ENCODE peak calls at places on chromosome 3, in six cellular contexts. K is IMR-90, M is neuronal stem cell, E is H1, A is H9, T is mesenchymal stem cell. U is an unnamed sample.

GRCh38 chr3:45477026-45477725 is 88.8 kb downstream of the LARS2 start:
- DNase-seq in M (no peak), A (no peak), T (no peak), E (no peak), K (peak), U (no peak)

GRCh38 chr3:197854596-197855343 is 63.7 kb downstream of the LRCH3 start:
- DNase-seq in K (peak), A (peak), E (peak), T (peak), M (no peak), U (peak)

GRCh38 chr3:16174389-16174788 is at the start of gene GALNT15:
- DNase-seq in M (no peak), K (peak), T (peak), E (no peak), A (peak), U (no peak)

GRCh38 chr3:40745381-40746106 is 220.8 kb downstream of the ZNF621 start:
- DNase-seq in K (no peak), A (no peak), M (no peak), T (no peak), E (no peak), U (no peak)

GRCh38 chr3:44058022-44058867 is 183.4 kb upstream of the TOPAZ1 start:
- DNase-seq in E (no peak), K (peak), T (peak), A (no peak), M (no peak), U (peak)

GRCh38 chr3:2623463-2623862 is 486.7 kb downstream of the IL5RA start:
- DNase-seq in T (peak), E (no peak), K (peak), M (no peak), A (no peak), U (no peak)

GRCh38 chr3:159645874-159646273 is 342.8 kb upstream of the IL12A start:
- DNase-seq in E (no peak), A (no peak), K (peak), M (no peak), T (no peak), U (no peak)

GRCh38 chr3:45387171-45387570 is 1.2 kb upstream of the LARS2 start:
- DNase-seq in M (no peak), A (no peak), K (peak), E (no peak), T (no peak), U (peak)

GRCh38 chr3:120846073-120846472 is 61.9 kb upstream of the STXBP5L start:
- DNase-seq in E (no peak), K (no peak), A (peak), T (no peak), M (peak), U (no peak)

DNA sequence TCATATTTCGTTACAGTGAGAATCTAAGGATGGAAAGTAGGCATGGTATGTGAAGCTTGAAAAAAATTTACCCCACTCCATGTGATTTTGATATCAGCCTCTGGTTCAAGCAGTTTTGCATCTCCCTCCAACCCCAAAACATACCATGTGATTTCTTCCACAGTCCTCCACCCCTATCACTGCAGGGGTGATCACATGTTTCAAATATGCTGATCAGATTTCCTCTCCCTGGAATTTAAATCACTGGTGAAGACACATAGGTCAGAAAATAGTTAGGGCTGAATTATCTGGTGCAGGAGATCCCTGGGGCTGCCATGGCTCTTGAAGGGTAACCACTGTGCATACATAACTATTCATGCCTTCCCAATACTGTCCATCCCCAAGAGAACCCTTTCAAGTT is 119.7 kb upstream of the THRB start:
- DNase-seq in T (no peak), M (no peak), A (no peak), E (no peak), K (no peak), U (peak)
- H3K23ac ChIP-seq in T (no peak), M (no peak), A (no peak), E (no peak), K (no peak), U (no peak)

GRCh38 chr3:64539451-64540196 is 148.2 kb downstream of the ADAMTS9 start:
- DNase-seq in E (no peak), M (no peak), A (no peak), T (no peak), K (peak), U (no peak)

GRCh38 chr3:64530434-64531049 is 157.3 kb downstream of the ADAMTS9 start:
- DNase-seq in M (peak), E (peak), T (peak), K (peak), A (peak), U (peak)

DNA sequence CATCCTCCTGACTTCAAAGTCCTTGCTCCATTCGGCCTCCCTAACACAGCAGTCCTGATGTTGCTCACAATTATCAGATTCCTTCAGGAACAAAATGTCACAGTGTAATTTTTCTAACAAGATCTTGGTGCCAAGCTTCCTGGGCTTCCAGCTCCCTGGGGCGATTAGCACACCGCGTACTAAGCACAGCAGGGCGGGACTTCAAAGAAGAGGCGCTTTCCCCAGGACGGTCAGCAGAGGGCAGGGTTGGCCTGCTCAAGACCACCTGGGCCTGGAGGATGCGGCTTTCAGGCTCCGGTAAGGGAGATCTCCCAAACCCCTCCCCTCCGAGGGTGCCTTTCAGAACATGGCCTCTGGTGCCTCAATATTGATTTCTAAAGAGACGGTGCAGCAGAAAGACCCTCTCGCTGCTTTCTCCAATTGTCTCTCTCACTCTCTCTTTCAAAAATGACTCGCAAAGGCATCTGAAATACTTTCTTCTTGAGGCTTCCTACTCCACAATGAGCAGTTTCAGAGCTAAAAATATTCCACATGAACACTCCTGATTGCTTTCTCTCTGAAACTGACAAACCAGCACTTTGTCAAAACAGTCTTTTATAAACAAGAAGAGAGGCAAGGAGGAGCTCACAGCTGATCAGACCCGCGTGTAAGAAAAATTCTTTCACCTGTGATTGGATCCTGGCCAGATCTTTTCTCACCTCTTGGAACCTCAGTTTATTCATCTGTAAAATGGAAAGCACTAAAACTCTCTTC is 154.1 kb downstream of the ADAMTS9 start:
- DNase-seq in M (peak), E (peak), A (peak), K (peak), T (peak), U (peak)
- H2AFZ ChIP-seq in M (peak), E (peak), A (no peak), K (peak), T (no peak), U (no peak)

GRCh38 chr3:10927551-10927950 is 65.0 kb upstream of the SLC6A1 start:
- DNase-seq in A (peak), T (no peak), E (no peak), M (no peak), K (no peak), U (no peak)

GRCh38 chr3:10926831-10927521 is 65.6 kb upstream of the SLC6A1 start:
- DNase-seq in M (no peak), T (no peak), E (no peak), K (no peak), A (peak), U (no peak)

GRCh38 chr3:10928396-10928960 is 64.1 kb upstream of the SLC6A1 start:
- DNase-seq in E (no peak), A (no peak), T (no peak), M (no peak), K (no peak), U (no peak)

GRCh38 chr3:10925436-10926260 is 66.9 kb upstream of the SLC6A1 start:
- DNase-seq in E (no peak), T (no peak), A (peak), K (no peak), M (no peak), U (no peak)

DNA sequence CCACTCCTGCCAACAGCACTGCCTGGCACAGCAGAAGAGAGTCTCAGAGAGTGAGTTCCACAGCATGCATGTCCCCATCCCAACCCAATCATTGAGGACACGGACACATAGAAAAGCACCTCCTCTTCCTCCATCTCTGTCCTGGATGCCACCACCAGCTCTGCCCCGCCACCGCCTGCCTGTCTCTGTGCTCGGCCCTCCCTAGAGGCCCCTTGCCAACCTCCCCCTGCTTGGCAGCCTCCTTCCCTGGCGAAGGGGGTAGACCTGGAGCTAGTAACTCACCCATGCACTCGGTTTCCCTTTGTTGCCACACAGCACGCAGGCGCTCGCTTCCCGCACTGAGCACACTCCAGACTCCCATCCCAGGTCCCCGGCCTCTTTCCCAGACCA is 66.1 kb upstream of the SLC6A1 start:
- DNase-seq in T (no peak), M (no peak), A (no peak), E (no peak), K (no peak), U (no peak)
- H3K23ac ChIP-seq in T (no peak), M (no peak), A (no peak), E (no peak), K (no peak), U (no peak)

GRCh38 chr3:57283366-57283765 is 9.1 kb downstream of the ASB14 start:
- DNase-seq in K (peak), E (no peak), T (no peak), A (no peak), M (no peak), U (no peak)
- H2AFZ ChIP-seq in K (peak), E (peak), T (no peak), A (no peak), M (no peak), U (no peak)

GRCh38 chr3:65559643-65560042 is 479.1 kb downstream of the MAGI1 start:
- DNase-seq in K (no peak), A (no peak), T (no peak), M (no peak), E (no peak), U (no peak)

GRCh38 chr3:65562444-65562843 is 476.3 kb downstream of the MAGI1 start:
- DNase-seq in K (no peak), A (no peak), E (no peak), M (no peak), T (no peak), U (no peak)

GRCh38 chr3:65560133-65560532 is 478.6 kb downstream of the MAGI1 start:
- DNase-seq in A (no peak), E (no peak), K (no peak), M (no peak), T (no peak), U (no peak)

GRCh38 chr3:65561617-65562016 is 477.1 kb downstream of the MAGI1 start:
- DNase-seq in T (no peak), A (no peak), M (no peak), E (no peak), K (no peak), U (no peak)

GRCh38 chr3:65560901-65561300 is 477.8 kb downstream of the MAGI1 start:
- DNase-seq in K (no peak), E (no peak), M (no peak), T (no peak), A (no peak), U (no peak)
- H3K23ac ChIP-seq in K (no peak), E (no peak), M (no peak), T (no peak), A (no peak), U (no peak)

GRCh38 chr3:128488636-128488994 is 4.4 kb downstream of the GATA2 start:
- DNase-seq in A (no peak), T (no peak), K (no peak), M (no peak), E (no peak), U (no peak)

GRCh38 chr3:128487538-128487812 is 5.5 kb downstream of the GATA2 start:
- DNase-seq in T (no peak), E (no peak), A (no peak), M (no peak), K (no peak), U (no peak)

GRCh38 chr3:128488995-128489859 is 3.8 kb downstream of the GATA2 start:
- DNase-seq in T (peak), K (no peak), A (peak), E (no peak), M (no peak), U (peak)

GRCh38 chr3:128486692-128487537 is 6.1 kb downstream of the GATA2 start:
- DNase-seq in M (no peak), T (peak), K (peak), E (no peak), A (peak), U (no peak)

DNA sequence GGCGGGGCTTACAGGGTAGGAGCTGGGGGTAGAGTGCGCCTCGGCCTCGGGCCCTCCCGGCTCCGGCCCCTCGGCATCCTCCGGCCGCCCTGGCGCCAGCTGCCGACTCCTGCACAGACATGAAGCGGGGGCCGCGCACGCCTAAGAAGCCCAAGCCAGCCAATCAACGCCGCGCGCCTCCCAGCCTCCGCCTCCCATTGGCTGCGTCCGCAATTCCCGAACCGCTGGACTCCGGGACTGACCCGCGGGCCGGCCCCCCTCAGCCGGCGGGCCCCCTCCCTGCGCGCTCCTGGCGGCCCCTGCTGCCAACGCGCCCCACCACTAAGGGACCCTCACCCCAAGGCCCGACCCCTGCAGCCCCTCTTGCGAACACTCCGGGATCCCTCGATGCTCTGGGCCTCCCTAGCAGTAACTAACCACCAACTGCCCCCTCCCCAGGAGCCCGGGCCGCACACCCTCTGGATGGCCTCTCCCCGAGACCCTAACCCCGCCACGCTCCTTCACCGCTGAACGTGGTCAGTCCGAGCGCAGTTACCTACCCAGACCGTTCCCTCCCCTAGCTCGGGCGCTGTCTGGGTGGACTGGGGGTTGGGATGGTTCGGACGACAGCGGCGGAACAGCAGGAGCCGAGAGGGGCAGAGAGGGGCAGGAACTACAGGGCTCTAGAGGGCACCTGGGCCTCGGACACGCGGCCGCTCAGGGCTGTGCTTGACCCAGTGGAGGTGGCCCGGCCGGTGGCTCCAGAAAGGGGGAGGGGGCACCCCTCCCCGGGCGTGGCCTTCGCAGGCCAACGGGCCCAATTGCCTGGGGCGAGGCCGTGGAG is 5.0 kb downstream of the GATA2 start:
- DNase-seq in E (peak), A (peak), M (no peak), T (peak), K (peak), U (peak)
- H2AFZ ChIP-seq in E (no peak), A (no peak), M (peak), T (no peak), K (peak), U (peak)

GRCh38 chr3:112086018-112086854 is at the start of gene C3orf52:
- DNase-seq in T (peak), A (peak), E (peak), K (peak), M (peak), U (peak)
- H3K23ac ChIP-seq in T (no peak), A (no peak), E (no peak), K (peak), M (peak), U (no peak)

GRCh38 chr3:131883086-131883485 is 151.7 kb downstream of the CPNE4 start:
- DNase-seq in K (no peak), T (no peak), A (no peak), E (no peak), M (no peak), U (no peak)
- H2AFZ ChIP-seq in K (no peak), T (no peak), A (no peak), E (no peak), M (no peak), U (no peak)

DNA sequence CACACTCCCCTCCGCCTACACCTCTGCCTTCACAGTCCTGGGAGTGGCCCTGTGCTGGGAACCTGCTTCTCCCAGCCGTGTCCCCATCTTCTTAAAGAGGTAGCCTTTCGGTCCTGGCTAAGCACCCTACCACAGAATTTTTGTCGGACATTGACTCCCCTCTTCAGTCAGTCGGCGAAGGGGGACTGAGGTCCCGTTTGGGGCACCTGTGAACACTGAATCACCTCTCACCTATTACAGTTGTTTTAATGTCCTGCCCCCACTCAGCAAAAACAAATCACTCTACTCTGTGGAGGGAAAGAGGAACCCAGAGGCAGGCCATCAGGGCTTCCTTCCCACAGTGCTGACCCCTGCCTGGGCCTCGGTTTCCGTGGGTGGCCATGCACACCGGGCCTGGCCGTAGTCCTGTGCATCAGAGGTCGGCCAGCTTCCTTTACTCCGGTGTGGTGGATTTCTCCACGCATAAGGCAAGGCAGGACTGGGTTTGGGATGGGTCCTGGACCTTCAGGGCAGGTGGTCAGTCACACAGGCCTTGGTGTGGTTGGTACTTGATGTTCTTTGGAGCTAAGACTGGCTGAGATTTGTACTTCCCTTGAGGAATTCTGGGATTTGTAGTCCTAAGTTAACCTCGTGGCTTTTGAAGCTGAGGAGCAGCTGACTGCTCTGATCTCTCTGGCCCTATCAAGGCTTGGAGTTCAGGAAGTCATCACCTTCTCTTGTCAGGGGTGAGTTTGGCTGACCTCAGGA is 743 bp upstream of the FAM131A start:
- DNase-seq in M (no peak), T (peak), K (peak), E (no peak), A (no peak), U (no peak)
- H3K23ac ChIP-seq in M (no peak), T (no peak), K (peak), E (no peak), A (no peak), U (no peak)

GRCh38 chr3:50238549-50239026 is 2.6 kb downstream of the GNAI2 start:
- DNase-seq in E (no peak), A (no peak), M (no peak), K (no peak), T (no peak), U (no peak)

GRCh38 chr3:50237133-50237651 is 1.2 kb downstream of the GNAI2 start:
- DNase-seq in A (no peak), T (peak), M (no peak), K (no peak), E (no peak), U (no peak)

GRCh38 chr3:50236484-50237132 is 604 bp downstream of the GNAI2 start:
- DNase-seq in A (no peak), K (no peak), T (no peak), M (no peak), E (no peak), U (peak)

GRCh38 chr3:50239649-50240048 is 3.6 kb downstream of the GNAI2 start:
- DNase-seq in M (no peak), A (no peak), K (no peak), T (no peak), E (no peak), U (no peak)

GRCh38 chr3:50237754-50238548 is 1.9 kb downstream of the GNAI2 start:
- DNase-seq in M (no peak), K (peak), A (peak), T (peak), E (no peak), U (peak)
- H2AFZ ChIP-seq in M (no peak), K (peak), A (no peak), T (no peak), E (no peak), U (no peak)